ENCODE peak calls at places on chromosome 12, in seven cellular contexts. I is neuronal stem cell; A is suprapubic skin; J is mammary epithelial cell; F is psoas muscle; K is stomach; H is CD8-positive, alpha-beta memory T cell. Q is an unnamed sample. For H3K9me3, the result is how much of the 10 kb centered on the place peaks cover.

GRCh38 chr12:123907726-123908476 is 64.7 kb downstream of the CCDC92 start:
- DNase-seq in H (no peak), A (no peak), F (no peak), J (peak), K (no peak), I (no peak), Q (no peak)

GRCh38 chr12:123705935-123706334 is 6.2 kb upstream of the ATP6V0A2 start:
- DNase-seq in H (no peak), I (no peak), F (no peak), K (no peak), A (no peak), J (no peak), Q (no peak)

GRCh38 chr12:64675795-64676194 is 65.5 kb downstream of the RASSF3 start:
- DNase-seq in A (no peak), I (no peak), K (peak), H (no peak), F (no peak), J (peak), Q (no peak)

GRCh38 chr12:51900323-51900889 is 6.9 kb upstream of the ACVRL1 start:
- DNase-seq in I (no peak), J (no peak), F (no peak), K (no peak), A (no peak), H (no peak), Q (no peak)

GRCh38 chr12:19421503-19422282 is 17.6 kb upstream of the AEBP2 start:
- DNase-seq in F (no peak), A (no peak), I (no peak), J (no peak), K (no peak), H (no peak), Q (no peak)

GRCh38 chr12:91892081-91892855 is 253.4 kb downstream of the BTG1 start:
- DNase-seq in J (no peak), A (no peak), I (no peak), H (no peak), F (no peak), K (no peak), Q (no peak)

GRCh38 chr12:47415054-47415453 is 290.8 kb downstream of the RPAP3 start:
- DNase-seq in H (no peak), I (no peak), K (no peak), A (no peak), F (no peak), J (no peak), Q (no peak)

GRCh38 chr12:89709994-89710872 is 1.6 kb upstream of the ATP2B1 start:
- DNase-seq in I (no peak), A (peak), J (no peak), K (peak), H (no peak), F (peak), Q (no peak)

GRCh38 chr12:110858848-110859247 is 12.1 kb downstream of the CCDC63 start:
- DNase-seq in H (no peak), A (no peak), J (no peak), K (no peak), F (no peak), I (no peak), Q (no peak)

GRCh38 chr12:9869307-9870161 is at the start of gene CLEC2B:
- DNase-seq in K (no peak), H (peak), J (peak), I (no peak), F (no peak), A (no peak), Q (no peak)

GRCh38 chr12:64943686-64944085 is 119.2 kb downstream of the TBC1D30 start:
- DNase-seq in F (no peak), J (peak), K (no peak), I (no peak), H (no peak), A (no peak), Q (no peak)

GRCh38 chr12:47111854-47112253 is 32.1 kb upstream of the AMIGO2 start:
- DNase-seq in J (no peak), I (no peak), K (no peak), A (no peak), H (no peak), F (no peak), Q (no peak)

GRCh38 chr12:121036810-121037326 is 2.2 kb downstream of the OASL start:
- DNase-seq in I (no peak), F (no peak), A (no peak), H (peak), K (no peak), J (peak), Q (no peak)

GRCh38 chr12:82425241-82425640 is 66.9 kb downstream of the METTL25 start:
- DNase-seq in I (no peak), K (no peak), J (peak), A (no peak), F (no peak), H (no peak), Q (no peak)

GRCh38 chr12:7899755-7900154 is 27.0 kb upstream of the SLC2A14 start:
- DNase-seq in K (no peak), H (no peak), A (no peak), J (no peak), I (no peak), F (no peak), Q (no peak)

GRCh38 chr12:95385646-95386045 is 88.3 kb upstream of the METAP2 start:
- DNase-seq in A (no peak), I (no peak), H (no peak), J (no peak), K (no peak), F (no peak), Q (no peak)

GRCh38 chr12:99767809-99768208 is 120.3 kb downstream of the GARIN6 start:
- DNase-seq in I (no peak), J (peak), K (no peak), A (no peak), H (no peak), F (no peak), Q (no peak)

GRCh38 chr12:102462386-102462785 is 18.0 kb downstream of the IGF1 start:
- DNase-seq in A (no peak), I (no peak), K (no peak), H (no peak), F (no peak), J (no peak), Q (no peak)

GRCh38 chr12:89345830-89346740 is 6.2 kb downstream of the DUSP6 start:
- DNase-seq in H (peak), F (peak), A (no peak), I (peak), J (peak), K (peak), Q (no peak)

GRCh38 chr12:117076410-117077372 is 22.5 kb downstream of the TESC start:
- DNase-seq in F (no peak), I (no peak), K (no peak), H (no peak), A (no peak), J (no peak), Q (no peak)

GRCh38 chr12:65673732-65674131 is 150.6 kb upstream of the HMGA2 start:
- DNase-seq in F (no peak), A (no peak), K (no peak), I (no peak), H (no peak), J (no peak), Q (no peak)

GRCh38 chr12:54251667-54252284 is 28.1 kb downstream of the CBX5 start:
- DNase-seq in H (no peak), I (no peak), J (no peak), K (no peak), A (no peak), F (no peak), Q (no peak)

GRCh38 chr12:50103767-50104321 is at the start of gene GPD1:
- DNase-seq in I (no peak), F (peak), A (no peak), H (no peak), J (peak), K (peak), Q (no peak)

GRCh38 chr12:93005928-93006654 is 77.0 kb upstream of the EEA1 start:
- DNase-seq in J (no peak), H (no peak), I (no peak), K (no peak), A (no peak), F (no peak), Q (no peak)

GRCh38 chr12:68824597-68825250 is 16.7 kb downstream of the MDM2 start:
- DNase-seq in F (no peak), J (no peak), I (no peak), A (no peak), H (no peak), K (no peak), Q (no peak)

GRCh38 chr12:53953831-53954693 is 641 bp upstream of the HOXC12 start:
- DNase-seq in H (no peak), I (no peak), J (no peak), A (no peak), F (no peak), K (no peak), Q (no peak)

GRCh38 chr12:87728936-87729593 is 300.1 kb downstream of the C12orf50 start:
- DNase-seq in F (no peak), I (no peak), J (no peak), H (no peak), A (no peak), K (no peak), Q (no peak)

GRCh38 chr12:46965880-46966279 is 113.5 kb upstream of the PCED1B start:
- DNase-seq in K (no peak), A (no peak), I (no peak), F (no peak), H (no peak), J (no peak), Q (no peak)

GRCh38 chr12:92721130-92721529 is 18.3 kb downstream of the PLEKHG7 start:
- DNase-seq in F (no peak), I (no peak), A (no peak), H (no peak), K (no peak), J (no peak), Q (no peak)

DNA sequence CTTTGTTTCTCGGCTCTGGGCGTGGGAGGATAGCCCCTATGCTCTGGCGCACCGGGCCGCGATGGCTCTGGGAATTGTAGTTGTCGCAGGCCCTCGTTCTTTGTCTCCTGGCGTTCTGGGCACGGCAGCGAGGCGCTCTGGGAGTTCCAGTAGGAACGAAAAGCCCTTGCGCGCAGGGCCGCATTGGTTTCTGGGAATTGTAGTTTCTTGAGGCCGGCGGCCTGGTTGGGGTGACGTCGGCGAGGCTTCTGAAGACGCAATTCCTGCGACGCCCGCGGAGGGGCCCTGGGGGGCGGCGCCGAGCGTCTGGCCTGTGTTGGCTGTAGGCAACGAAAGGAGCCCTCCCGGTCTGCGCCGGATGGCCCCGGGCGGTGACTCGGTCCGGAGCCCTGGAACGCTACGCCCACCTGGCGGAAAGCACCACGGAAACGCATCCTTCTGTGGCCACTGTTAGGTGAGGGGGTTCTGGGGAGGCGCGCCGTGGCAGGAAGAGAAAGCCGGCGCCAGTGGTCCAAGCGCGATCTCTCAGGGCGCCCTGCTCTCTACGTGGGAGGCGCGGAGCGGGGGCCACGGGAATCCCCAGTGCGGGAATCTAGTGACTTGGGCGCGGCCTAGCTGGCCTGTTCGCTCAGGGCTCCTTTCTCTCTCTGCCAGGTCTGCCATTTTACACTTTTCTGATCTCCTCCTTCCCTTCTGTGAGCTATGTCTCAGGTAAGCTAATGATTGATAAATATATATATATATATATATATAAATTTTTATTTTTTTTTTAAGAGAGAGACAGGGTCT is at the start of gene ZNF140:
- DNase-seq in F (peak), A (peak), I (peak), H (peak), J (peak), K (peak), Q (peak)
- H3K9me3 ChIP-seq in F (half or more), A (under half), I (under half), H (half or more), J (under half), K (half or more), Q (under half)

DNA sequence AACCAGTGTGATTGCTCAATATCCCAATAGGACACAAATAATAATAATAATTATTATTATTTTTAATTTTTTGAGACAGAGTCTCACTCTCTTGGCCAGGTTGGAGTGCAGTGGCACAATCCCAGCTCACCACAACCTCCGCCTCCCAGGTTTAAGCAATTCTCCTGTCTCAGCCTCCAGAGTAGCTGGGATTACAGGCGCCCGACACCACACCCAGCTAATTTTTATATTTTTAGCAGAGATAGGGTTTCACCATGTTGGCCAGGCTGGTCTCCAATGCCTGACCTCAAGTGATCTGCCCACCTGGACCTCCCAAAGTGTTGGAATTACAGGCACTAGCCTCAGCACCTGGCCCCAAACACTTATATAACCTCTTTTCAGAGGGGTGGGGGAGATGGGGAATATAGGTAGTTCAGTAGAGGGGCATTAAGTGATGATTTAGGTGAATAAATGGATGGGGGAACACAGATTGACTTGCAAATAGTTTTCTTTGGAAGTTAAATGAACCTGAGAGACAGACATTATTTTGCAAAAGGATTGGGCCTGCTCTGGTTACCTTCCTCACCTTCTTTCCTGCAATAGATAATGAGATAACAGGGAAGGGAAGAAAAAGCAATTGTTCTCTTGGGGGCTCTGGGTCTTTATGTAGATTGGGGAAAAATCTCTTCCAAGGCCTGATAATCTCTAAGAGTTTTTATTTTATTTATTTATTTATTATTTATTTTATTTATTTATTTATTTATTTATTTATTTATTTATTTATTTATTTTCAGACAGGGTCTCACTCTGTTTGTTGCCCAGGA is 57.7 kb downstream of the RESF1 start:
- DNase-seq in J (no peak), K (no peak), A (peak), F (no peak), H (no peak), I (no peak), Q (no peak)
- H3K9me3 ChIP-seq in J (under half), K (under half), A (under half), F (under half), H (under half), I (under half), Q (under half)

DNA sequence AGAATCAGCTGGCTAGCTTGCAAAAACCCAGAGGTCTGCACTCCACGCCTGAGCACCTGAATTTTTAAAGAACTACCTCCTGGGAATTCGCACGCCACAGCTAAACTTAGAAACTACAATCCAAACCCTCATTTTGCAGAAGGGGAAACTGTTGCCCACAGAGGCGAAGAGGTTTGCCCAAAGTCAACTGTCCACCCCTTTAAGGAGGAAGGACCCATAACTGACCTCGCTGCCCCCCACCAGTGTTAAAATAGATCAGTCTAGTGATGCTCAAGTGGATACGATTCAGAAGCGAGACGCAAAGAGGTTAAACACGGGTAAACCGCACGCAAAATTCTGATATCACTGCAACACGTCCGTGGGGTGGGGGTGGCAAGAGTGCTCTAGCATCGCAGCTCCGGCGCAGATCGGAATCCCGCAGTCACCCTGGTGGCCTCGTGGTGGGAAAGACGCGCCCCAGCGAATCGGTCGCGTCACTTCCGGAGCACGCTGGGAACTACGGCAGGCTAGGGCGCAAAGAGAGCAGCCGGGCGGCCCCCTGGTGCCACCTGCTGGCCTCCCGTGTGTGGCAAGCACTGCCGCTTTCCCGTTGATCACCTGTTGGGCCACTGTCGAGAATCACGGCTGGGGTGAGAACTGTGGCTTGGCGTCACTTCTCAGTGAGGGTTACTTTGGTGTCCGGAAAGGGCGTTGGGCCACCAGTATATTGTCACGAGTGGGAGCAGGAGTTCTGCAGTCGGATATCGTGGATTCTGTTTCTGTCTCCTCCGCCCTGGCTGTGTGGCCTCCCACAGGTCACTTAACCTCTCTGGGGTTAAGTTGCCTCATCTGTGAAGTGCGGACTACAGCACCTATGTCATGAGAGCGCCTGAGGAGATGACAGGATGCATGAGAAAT is at the start of gene ALKBH2:
- DNase-seq in F (peak), A (peak), K (peak), J (peak), I (peak), H (peak), Q (peak)
- H3K9me3 ChIP-seq in F (under half), A (under half), K (under half), J (under half), I (under half), H (under half), Q (under half)

GRCh38 chr12:14261861-14262260 is 103.6 kb upstream of the ATF7IP start:
- DNase-seq in I (no peak), H (no peak), F (no peak), J (no peak), K (no peak), A (no peak), Q (no peak)

GRCh38 chr12:14258468-14258947 is 107.0 kb upstream of the ATF7IP start:
- DNase-seq in A (no peak), I (no peak), H (no peak), K (no peak), F (peak), J (no peak), Q (no peak)

GRCh38 chr12:14259481-14260010 is 105.9 kb upstream of the ATF7IP start:
- DNase-seq in K (no peak), H (no peak), J (no peak), I (no peak), F (no peak), A (no peak), Q (no peak)

GRCh38 chr12:14261096-14261495 is 104.4 kb upstream of the ATF7IP start:
- DNase-seq in F (no peak), J (no peak), I (no peak), A (no peak), H (no peak), K (no peak), Q (no peak)

DNA sequence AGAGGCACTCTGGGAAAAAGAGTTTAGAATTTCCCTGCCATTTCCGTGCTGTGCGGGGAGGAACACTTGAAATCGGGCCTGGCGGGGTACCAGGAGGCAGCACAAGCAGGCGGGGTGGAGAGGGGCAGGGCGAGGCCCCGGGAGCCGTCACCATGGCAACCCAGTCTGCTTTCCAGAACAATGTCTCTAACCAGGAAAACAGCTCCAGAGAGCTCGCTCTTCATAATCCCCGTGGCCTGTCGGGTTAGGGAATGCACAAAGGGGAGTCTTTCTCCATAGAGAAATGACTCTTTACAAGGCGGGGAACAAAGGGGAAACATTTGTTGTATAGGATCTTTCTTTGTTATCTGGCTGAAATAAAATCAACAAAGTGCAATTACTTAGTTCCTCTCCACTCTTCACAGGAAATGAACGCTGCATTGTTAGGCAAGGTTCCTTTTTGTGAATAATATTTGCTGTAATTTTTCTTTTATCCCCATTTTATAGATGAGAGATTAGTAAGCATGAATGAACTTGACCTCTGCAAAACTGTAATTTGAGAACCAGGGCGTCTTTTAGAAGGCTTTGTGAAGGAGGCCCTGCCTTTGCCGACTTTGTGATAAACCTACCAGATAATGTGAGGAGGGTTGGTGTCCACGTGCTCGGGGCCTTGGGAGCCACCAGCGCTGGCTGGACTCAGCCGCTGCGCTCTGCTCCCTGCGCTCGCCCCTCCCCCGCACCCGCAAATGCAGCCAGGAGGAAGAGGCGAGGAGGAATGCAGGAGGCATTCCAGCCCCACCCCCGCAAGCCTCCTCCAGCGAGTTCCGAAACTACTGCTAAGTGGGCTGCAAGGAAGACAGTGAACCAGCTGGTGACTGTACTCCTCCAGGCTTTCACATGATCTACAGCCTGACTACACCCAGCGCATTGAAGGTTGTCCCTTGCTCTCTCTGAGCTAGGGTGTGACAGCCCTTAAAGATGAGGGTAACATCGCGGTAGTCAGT is 105.2 kb upstream of the ATF7IP start:
- DNase-seq in I (peak), H (no peak), J (peak), A (peak), K (peak), F (peak), Q (no peak)
- H3K9me3 ChIP-seq in I (under half), H (under half), J (under half), A (under half), K (under half), F (under half), Q (under half)

DNA sequence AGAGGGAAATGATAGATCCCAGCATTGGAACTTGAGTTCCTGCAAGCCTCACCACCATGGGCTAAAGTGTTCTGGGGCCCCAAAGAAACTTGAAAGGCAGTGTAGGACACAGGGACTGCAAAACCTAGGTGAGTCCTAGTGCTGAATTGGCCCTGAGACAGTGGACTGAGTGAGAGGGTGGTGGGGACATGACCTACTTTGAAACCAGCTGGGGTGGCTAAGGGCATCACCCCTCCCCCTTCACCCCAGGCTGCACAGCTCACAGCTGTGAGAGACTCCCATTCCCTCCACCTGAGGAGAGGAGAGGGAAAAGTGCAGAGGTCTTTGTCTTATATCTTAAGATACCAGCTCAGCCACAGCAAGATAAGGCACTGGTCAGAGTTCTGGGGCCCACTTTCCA is 62.4 kb downstream of the MAPKAPK5 start:
- DNase-seq in K (no peak), A (no peak), H (no peak), F (no peak), J (no peak), I (no peak), Q (no peak)
- H3K9me3 ChIP-seq in K (under half), A (under half), H (under half), F (under half), J (under half), I (under half), Q (under half)